ENCODE peak calls at places on chromosomes 16 and 17, in five cellular contexts. One of them, this sample, is unnamed.
A peak's percentile ranks its signal among the peaks of the same experiment; 100 is the strongest.

GRCh38 chr16:9042943-9043680 is 48.3 kb upstream of the HAPSTR1 start:
- DNase-seq in heart right ventricle: no peak
- DNase-seq in heart left ventricle: no peak
- DNase-seq in left lung: no peak
- DNase-seq in lung: no peak
- DNase-seq in this sample: no peak

GRCh38 chr17:44220211-44221071 is 966 bp upstream of the UBTF start:
- DNase-seq in heart right ventricle: peak; percentile 64
- DNase-seq in heart left ventricle: peak; percentile 77
- DNase-seq in left lung: peak; percentile 53
- DNase-seq in lung: no peak
- DNase-seq in this sample: no peak

GRCh38 chr16:82605076-82605475 is 21.7 kb upstream of the CDH13 start:
- DNase-seq in heart right ventricle: no peak
- DNase-seq in heart left ventricle: no peak
- DNase-seq in left lung: no peak
- DNase-seq in lung: no peak
- DNase-seq in this sample: no peak

GRCh38 chr17:75894049-75894742 is 2.6 kb downstream of the TRIM65 start:
- DNase-seq in heart right ventricle: no peak
- DNase-seq in heart left ventricle: no peak
- DNase-seq in left lung: no peak
- DNase-seq in lung: no peak
- DNase-seq in this sample: no peak

GRCh38 chr17:58084317-58084981 is 1.2 kb downstream of the DYNLL2 start:
- DNase-seq in heart right ventricle: peak; percentile 50
- DNase-seq in heart left ventricle: no peak
- DNase-seq in left lung: no peak
- DNase-seq in lung: peak; percentile 45
- DNase-seq in this sample: no peak

GRCh38 chr16:82954224-82954929 is 327.6 kb downstream of the CDH13 start:
- DNase-seq in heart right ventricle: no peak
- DNase-seq in heart left ventricle: no peak
- DNase-seq in left lung: no peak
- DNase-seq in lung: no peak
- DNase-seq in this sample: no peak

GRCh38 chr17:33183487-33184026 is 109.5 kb downstream of the ASIC2 start:
- DNase-seq in heart right ventricle: no peak
- DNase-seq in heart left ventricle: no peak
- DNase-seq in left lung: no peak
- DNase-seq in lung: no peak
- DNase-seq in this sample: no peak

GRCh38 chr17:64632193-64632592 is 29.9 kb downstream of the SMURF2 start:
- DNase-seq in heart right ventricle: no peak
- DNase-seq in heart left ventricle: no peak
- DNase-seq in left lung: no peak
- DNase-seq in lung: no peak
- DNase-seq in this sample: no peak

GRCh38 chr16:75109732-75110243 is 6.8 kb downstream of the LDHD start:
- DNase-seq in heart right ventricle: peak; percentile 77
- DNase-seq in heart left ventricle: peak; percentile 80
- DNase-seq in left lung: no peak
- DNase-seq in lung: no peak
- DNase-seq in this sample: no peak

GRCh38 chr17:79203016-79203415 is 128.4 kb downstream of the ENGASE start:
- DNase-seq in heart right ventricle: no peak
- DNase-seq in heart left ventricle: no peak
- DNase-seq in left lung: no peak
- DNase-seq in lung: no peak
- DNase-seq in this sample: no peak

GRCh38 chr17:37643829-37644228 is 583 bp upstream of the DDX52 start:
- DNase-seq in heart right ventricle: no peak
- DNase-seq in heart left ventricle: no peak
- DNase-seq in left lung: no peak
- DNase-seq in lung: no peak
- DNase-seq in this sample: no peak

GRCh38 chr17:29010129-29010528 is 4.3 kb upstream of the SEZ6 start:
- DNase-seq in heart right ventricle: no peak
- DNase-seq in heart left ventricle: no peak
- DNase-seq in left lung: no peak
- DNase-seq in lung: no peak
- DNase-seq in this sample: no peak

GRCh38 chr17:45949755-45950320 is 49.2 kb upstream of the STH start:
- DNase-seq in heart right ventricle: no peak
- DNase-seq in heart left ventricle: no peak
- DNase-seq in left lung: no peak
- DNase-seq in lung: no peak
- DNase-seq in this sample: no peak

GRCh38 chr17:79728169-79728907 is 2.4 kb upstream of the ENPP7 start:
- DNase-seq in heart right ventricle: peak; percentile 60
- DNase-seq in heart left ventricle: peak; percentile 82
- DNase-seq in left lung: peak; percentile 90
- DNase-seq in lung: peak; percentile 94
- DNase-seq in this sample: peak; percentile 88

GRCh38 chr16:88026964-88027938 is 76.0 kb downstream of the BANP start:
- DNase-seq in heart right ventricle: no peak
- DNase-seq in heart left ventricle: no peak
- DNase-seq in left lung: no peak
- DNase-seq in lung: no peak
- DNase-seq in this sample: no peak

GRCh38 chr16:75389096-75389692 is 44.1 kb downstream of the CFDP1 start:
- DNase-seq in heart right ventricle: no peak
- DNase-seq in heart left ventricle: no peak
- DNase-seq in left lung: no peak
- DNase-seq in lung: no peak
- DNase-seq in this sample: no peak

GRCh38 chr17:74842599-74843351 is 16.9 kb downstream of the GRIN2C start:
- DNase-seq in heart right ventricle: peak; percentile 83
- DNase-seq in heart left ventricle: peak; percentile 89
- DNase-seq in left lung: peak; percentile 73
- DNase-seq in lung: peak; percentile 64
- DNase-seq in this sample: no peak

GRCh38 chr17:67386965-67387551 is 10.0 kb downstream of the PITPNC1 start:
- DNase-seq in heart right ventricle: peak; percentile 62
- DNase-seq in heart left ventricle: peak; percentile 75
- DNase-seq in left lung: peak; percentile 59
- DNase-seq in lung: peak; percentile 38
- DNase-seq in this sample: peak; percentile 52

GRCh38 chr17:72613411-72614292 is 478.8 kb downstream of the SLC39A11 start:
- DNase-seq in heart right ventricle: no peak
- DNase-seq in heart left ventricle: no peak
- DNase-seq in left lung: no peak
- DNase-seq in lung: no peak
- DNase-seq in this sample: no peak

GRCh38 chr17:57603978-57604377 is 141.1 kb downstream of the CCDC182 start:
- DNase-seq in heart right ventricle: no peak
- DNase-seq in heart left ventricle: no peak
- DNase-seq in left lung: no peak
- DNase-seq in lung: peak; percentile 41
- DNase-seq in this sample: peak; percentile 76

GRCh38 chr16:11034481-11034931 is 90.1 kb downstream of the CLEC16A start:
- DNase-seq in heart right ventricle: no peak
- DNase-seq in heart left ventricle: no peak
- DNase-seq in left lung: no peak
- DNase-seq in lung: no peak
- DNase-seq in this sample: no peak

GRCh38 chr17:60134396-60135159 is 15.2 kb upstream of the CA4 start:
- DNase-seq in heart right ventricle: no peak
- DNase-seq in heart left ventricle: no peak
- DNase-seq in left lung: no peak
- DNase-seq in lung: no peak
- DNase-seq in this sample: peak; percentile 3

GRCh38 chr16:3023415-3023668 is 400 bp downstream of the HCFC1R1 start:
- DNase-seq in heart right ventricle: no peak
- DNase-seq in heart left ventricle: peak; percentile 80
- DNase-seq in left lung: no peak
- DNase-seq in lung: no peak
- DNase-seq in this sample: no peak

GRCh38 chr17:2695243-2695960 is 16.2 kb downstream of the CLUH start:
- DNase-seq in heart right ventricle: no peak
- DNase-seq in heart left ventricle: peak; percentile 58
- DNase-seq in left lung: peak; percentile 27
- DNase-seq in lung: no peak
- DNase-seq in this sample: no peak

GRCh38 chr16:14150796-14151195 is 79.7 kb downstream of the MRTFB start:
- DNase-seq in heart right ventricle: no peak
- DNase-seq in heart left ventricle: no peak
- DNase-seq in left lung: no peak
- DNase-seq in lung: no peak
- DNase-seq in this sample: no peak

GRCh38 chr17:34435182-34435928 is 72.3 kb upstream of the CCL1 start:
- DNase-seq in heart right ventricle: no peak
- DNase-seq in heart left ventricle: no peak
- DNase-seq in left lung: no peak
- DNase-seq in lung: no peak
- DNase-seq in this sample: no peak

GRCh38 chr17:51711581-51711980 is 446.9 kb downstream of the CA10 start:
- DNase-seq in heart right ventricle: no peak
- DNase-seq in heart left ventricle: no peak
- DNase-seq in left lung: no peak
- DNase-seq in lung: no peak
- DNase-seq in this sample: no peak

GRCh38 chr17:80260791-80261158 is at the start of gene RNF213:
- DNase-seq in heart right ventricle: peak; percentile 65
- DNase-seq in heart left ventricle: peak; percentile 84
- DNase-seq in left lung: peak; percentile 61
- DNase-seq in lung: peak; percentile 41
- DNase-seq in this sample: no peak

GRCh38 chr17:39927928-39928867 is 666 bp downstream of the LRRC3C start:
- DNase-seq in heart right ventricle: peak; percentile 56
- DNase-seq in heart left ventricle: peak; percentile 73
- DNase-seq in left lung: peak; percentile 62
- DNase-seq in lung: peak; percentile 56
- DNase-seq in this sample: no peak

GRCh38 chr17:78351449-78352006 is 8.3 kb downstream of the SOCS3 start:
- DNase-seq in heart right ventricle: peak; percentile 93
- DNase-seq in heart left ventricle: peak; percentile 94
- DNase-seq in left lung: peak; percentile 96
- DNase-seq in lung: peak; percentile 92
- DNase-seq in this sample: peak; percentile 65

GRCh38 chr16:85916141-85916890 is 17.4 kb downstream of the IRF8 start:
- DNase-seq in heart right ventricle: peak; percentile 44
- DNase-seq in heart left ventricle: peak; percentile 69
- DNase-seq in left lung: peak; percentile 88
- DNase-seq in lung: peak; percentile 89
- DNase-seq in this sample: peak; percentile 87

GRCh38 chr16:50314665-50315064 is 48.3 kb downstream of the ADCY7 start:
- DNase-seq in heart right ventricle: no peak
- DNase-seq in heart left ventricle: no peak
- DNase-seq in left lung: no peak
- DNase-seq in lung: no peak
- DNase-seq in this sample: no peak

GRCh38 chr17:38897671-38898290 is 27.6 kb upstream of the LASP1NB start:
- DNase-seq in heart right ventricle: no peak
- DNase-seq in heart left ventricle: no peak
- DNase-seq in left lung: no peak
- DNase-seq in lung: no peak
- DNase-seq in this sample: no peak

GRCh38 chr17:42548070-42548837 is 4.5 kb upstream of the HSD17B1 start:
- DNase-seq in heart right ventricle: peak; percentile 62
- DNase-seq in heart left ventricle: peak; percentile 78
- DNase-seq in left lung: peak; percentile 82
- DNase-seq in lung: peak; percentile 86
- DNase-seq in this sample: no peak
- TF ChIP-seq CTCF in heart right ventricle: peak; percentile 17
- TF ChIP-seq CTCF in heart left ventricle: peak; percentile 35
- TF ChIP-seq CTCF in left lung: peak; percentile 27
- TF ChIP-seq CTCF in lung: peak; percentile 27
- TF ChIP-seq CTCF in this sample: no peak

DNA sequence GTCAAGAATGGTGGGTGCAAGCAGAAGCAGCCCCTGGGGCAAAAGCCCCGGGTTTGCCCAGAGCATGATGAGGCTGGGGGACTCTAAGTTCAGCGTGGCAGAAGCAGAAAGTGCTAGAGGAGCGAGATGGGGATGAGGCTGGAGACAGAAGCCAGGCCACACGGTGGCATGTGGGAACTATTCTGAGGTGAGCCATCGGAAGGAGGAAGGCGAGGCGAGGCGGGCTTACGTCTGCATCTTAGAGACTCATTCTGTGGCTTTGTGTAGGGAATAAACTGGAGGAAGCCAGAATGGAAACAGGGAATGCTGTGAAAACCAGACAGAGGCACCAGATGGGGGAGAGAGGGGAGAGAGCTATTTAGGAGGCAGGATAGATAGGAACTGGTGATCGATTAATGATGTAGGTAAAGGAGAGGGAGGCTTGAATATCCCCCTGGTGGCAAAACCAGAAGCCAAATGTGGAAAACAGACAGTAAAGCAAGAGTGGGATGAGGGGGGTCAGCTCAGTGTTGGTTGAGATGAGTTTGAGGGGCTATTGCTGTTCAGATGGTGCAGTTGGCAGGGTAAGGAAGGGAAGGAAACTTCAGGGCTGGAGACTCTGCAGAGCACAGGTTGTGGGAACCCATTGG is 3.1 kb upstream of the TNFSF13 start:
- DNase-seq in heart right ventricle: no peak
- DNase-seq in heart left ventricle: no peak
- DNase-seq in left lung: no peak
- DNase-seq in lung: no peak
- DNase-seq in this sample: no peak
- TF ChIP-seq CTCF in heart right ventricle: no peak
- TF ChIP-seq CTCF in heart left ventricle: no peak
- TF ChIP-seq CTCF in left lung: no peak
- TF ChIP-seq CTCF in lung: no peak
- TF ChIP-seq CTCF in this sample: no peak

DNA sequence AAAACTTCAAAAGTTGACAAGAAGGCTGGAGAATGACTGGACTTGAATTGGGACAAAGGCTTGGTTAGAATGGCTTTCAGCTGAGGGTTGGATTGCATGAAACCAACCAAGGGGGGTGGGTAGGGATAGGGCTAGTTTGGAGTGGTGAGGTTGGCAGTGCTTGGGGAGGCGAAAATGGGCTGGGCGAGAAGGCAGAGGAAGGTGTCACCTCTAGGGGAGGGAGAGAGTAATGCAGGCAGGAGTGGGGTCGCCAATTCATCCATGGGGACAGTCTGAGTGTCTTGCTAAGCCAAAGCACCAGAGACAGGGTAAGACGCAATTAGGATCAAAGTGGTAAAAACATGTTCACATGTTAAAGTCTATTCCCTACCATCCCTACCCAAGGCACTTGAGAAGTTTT is 6.2 kb upstream of the DNAH2 start:
- DNase-seq in heart right ventricle: no peak
- DNase-seq in heart left ventricle: no peak
- DNase-seq in left lung: no peak
- DNase-seq in lung: no peak
- DNase-seq in this sample: no peak
- TF ChIP-seq CTCF in heart right ventricle: no peak
- TF ChIP-seq CTCF in heart left ventricle: no peak
- TF ChIP-seq CTCF in left lung: no peak
- TF ChIP-seq CTCF in lung: no peak
- TF ChIP-seq CTCF in this sample: peak; percentile 19

GRCh38 chr17:31738488-31738887 is 120.6 kb downstream of the COPRS start:
- DNase-seq in heart right ventricle: peak; percentile 23
- DNase-seq in heart left ventricle: no peak
- DNase-seq in left lung: no peak
- DNase-seq in lung: no peak
- DNase-seq in this sample: no peak
- TF ChIP-seq CTCF in heart right ventricle: no peak
- TF ChIP-seq CTCF in heart left ventricle: peak; percentile 0
- TF ChIP-seq CTCF in left lung: no peak
- TF ChIP-seq CTCF in lung: no peak
- TF ChIP-seq CTCF in this sample: no peak

This sample was measured in CD14-positive monocyte.